ENCODE peak calls at places on chromosomes 13 and 19, in five cellular contexts. P is effector memory CD4-positive, alpha-beta T cell; G is SK-N-SH; Q is CD8-positive, alpha-beta memory T cell; B is breast epithelium. F is an unnamed sample. For H3K4me1, the result is how much of the 10 kb centered on the place peaks cover.

GRCh38 chr19:48390188-48391099 is 907 bp downstream of the KDELR1 start:
- DNase-seq in P (no peak), G (peak), Q (peak), B (peak), F (no peak)

GRCh38 chr19:1046836-1047695 is 7.2 kb downstream of the ABCA7 start:
- DNase-seq in P (no peak), G (no peak), Q (no peak), B (no peak), F (no peak)

GRCh38 chr13:77056886-77057285 is 29.9 kb upstream of the FBXL3 start:
- DNase-seq in P (no peak), G (no peak), Q (no peak), B (no peak), F (no peak)

GRCh38 chr13:48078251-48078656 is 16.6 kb downstream of the MED4 start:
- DNase-seq in P (no peak), G (no peak), Q (no peak), B (no peak), F (no peak)

GRCh38 chr13:31860002-31860401 is 120.7 kb downstream of the RXFP2 start:
- DNase-seq in P (no peak), G (peak), Q (no peak), B (no peak), F (no peak)

GRCh38 chr13:36344173-36344572 is 2.0 kb downstream of the SPART start:
- DNase-seq in P (no peak), G (no peak), Q (no peak), B (no peak), F (no peak)

GRCh38 chr19:12800873-12801465 is 631 bp downstream of the PRDX2 start:
- DNase-seq in P (no peak), G (peak), Q (no peak), B (no peak), F (no peak)

GRCh38 chr13:106471957-106472543 is 63.4 kb downstream of the EFNB2 start:
- DNase-seq in P (no peak), G (peak), Q (no peak), B (no peak), F (peak)

GRCh38 chr19:50258918-50259372 is 55.5 kb downstream of the MYH14 start:
- DNase-seq in P (no peak), G (peak), Q (no peak), B (no peak), F (no peak)

GRCh38 chr13:99760456-99760855 is 211.1 kb downstream of the ZIC5 start:
- DNase-seq in P (no peak), G (no peak), Q (no peak), B (no peak), F (no peak)

GRCh38 chr13:85575110-85575509 is 224.1 kb downstream of the SLITRK6 start:
- DNase-seq in P (no peak), G (peak), Q (no peak), B (no peak), F (no peak)

GRCh38 chr13:50893211-50893852 is 16.3 kb upstream of the RNASEH2B start:
- DNase-seq in P (no peak), G (peak), Q (no peak), B (no peak), F (no peak)

GRCh38 chr13:99971576-99972189 is at the start of gene ZIC5:
- DNase-seq in P (no peak), G (peak), Q (no peak), B (no peak), F (no peak)

GRCh38 chr13:52070929-52071523 is 46.5 kb downstream of the UTP14C start:
- DNase-seq in P (no peak), G (peak), Q (no peak), B (no peak), F (no peak)

GRCh38 chr13:43390101-43390500 is 366.7 kb downstream of the DNAJC15 start:
- DNase-seq in P (no peak), G (no peak), Q (no peak), B (no peak), F (no peak)

GRCh38 chr13:43391021-43391420 is 367.6 kb downstream of the DNAJC15 start:
- DNase-seq in P (no peak), G (no peak), Q (no peak), B (no peak), F (no peak)

GRCh38 chr13:43390582-43390981 is 367.2 kb downstream of the DNAJC15 start:
- DNase-seq in P (no peak), G (no peak), Q (no peak), B (no peak), F (no peak)

GRCh38 chr13:43388282-43389034 is 365.1 kb downstream of the DNAJC15 start:
- DNase-seq in P (no peak), G (no peak), Q (no peak), B (no peak), F (no peak)

DNA sequence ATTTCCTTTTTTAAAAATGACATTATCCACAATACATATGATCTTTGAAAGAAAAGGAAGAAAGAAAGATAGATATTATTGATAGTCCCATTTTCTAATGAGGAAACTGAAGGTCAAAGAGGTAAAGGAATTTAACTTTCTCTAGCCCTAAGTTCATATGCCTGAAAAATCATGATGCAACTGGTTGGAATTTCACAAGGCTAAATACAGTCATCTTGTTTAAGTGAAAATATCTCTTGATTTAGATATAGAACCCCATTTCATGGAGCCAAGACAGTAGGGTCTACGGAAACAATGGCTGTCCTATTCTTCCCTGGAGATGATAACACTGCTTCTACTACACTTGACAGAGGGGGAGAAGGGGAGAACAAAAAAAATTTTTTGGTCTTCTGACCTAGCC is 366.2 kb downstream of the DNAJC15 start:
- DNase-seq in P (no peak), G (no peak), Q (no peak), B (no peak), F (no peak)
- H3K4me3 ChIP-seq in P (no peak), G (no peak), Q (no peak), B (no peak), F (no peak)

GRCh38 chr19:51798958-51799310 is 4.0 kb downstream of the FPR3 start:
- DNase-seq in P (no peak), G (no peak), Q (no peak), B (no peak), F (no peak)

GRCh38 chr19:51799998-51800848 is 5.3 kb downstream of the FPR3 start:
- DNase-seq in P (no peak), G (no peak), Q (no peak), B (no peak), F (no peak)

GRCh38 chr19:51800849-51801244 is 5.9 kb downstream of the FPR3 start:
- DNase-seq in P (no peak), G (no peak), Q (no peak), B (no peak), F (no peak)

GRCh38 chr19:51798127-51798526 is 3.2 kb downstream of the FPR3 start:
- DNase-seq in P (no peak), G (no peak), Q (no peak), B (no peak), F (no peak)

DNA sequence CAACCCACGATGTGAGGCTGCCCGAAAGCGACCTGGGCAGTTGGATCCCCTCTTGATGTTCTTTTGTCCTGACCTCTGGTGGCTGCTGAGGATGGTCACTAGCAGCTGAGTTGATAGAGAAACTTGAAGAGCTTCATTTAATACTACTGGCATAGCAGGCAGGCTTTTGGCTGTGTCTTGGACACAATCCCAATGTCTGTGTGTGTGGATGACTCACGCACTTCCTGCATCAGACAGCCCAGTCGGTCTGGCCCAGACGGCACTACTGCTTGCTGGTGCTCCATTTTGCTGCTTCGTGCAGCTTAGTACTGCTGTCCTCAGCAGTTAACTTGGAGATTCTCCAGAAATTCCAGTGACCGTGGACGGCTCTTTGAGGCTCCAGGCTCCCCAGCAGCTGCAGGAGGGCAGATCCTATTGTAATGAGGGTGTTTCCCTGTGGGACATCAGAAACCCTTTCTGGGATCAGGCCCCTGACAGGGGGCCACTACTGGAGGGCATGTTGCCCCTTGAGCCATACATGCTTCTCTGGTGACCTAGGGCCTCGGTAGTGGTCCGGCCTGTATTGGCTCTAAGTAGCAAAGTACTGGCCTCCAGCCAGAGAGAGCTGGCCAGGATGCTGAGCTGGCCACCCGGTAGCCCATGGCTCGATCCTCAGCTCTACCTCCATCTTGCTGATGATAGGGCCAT is 4.5 kb downstream of the FPR3 start:
- DNase-seq in P (no peak), G (peak), Q (no peak), B (peak), F (no peak)
- H3K4me1 ChIP-seq in P (under half), G (under half), Q (under half), B (under half), F (under half)

GRCh38 chr19:18966304-18966703 is 25.3 kb upstream of the HOMER3 start:
- DNase-seq in P (no peak), G (no peak), Q (no peak), B (no peak), F (no peak)
- H3K4me3 ChIP-seq in P (no peak), G (no peak), Q (no peak), B (no peak), F (no peak)

DNA sequence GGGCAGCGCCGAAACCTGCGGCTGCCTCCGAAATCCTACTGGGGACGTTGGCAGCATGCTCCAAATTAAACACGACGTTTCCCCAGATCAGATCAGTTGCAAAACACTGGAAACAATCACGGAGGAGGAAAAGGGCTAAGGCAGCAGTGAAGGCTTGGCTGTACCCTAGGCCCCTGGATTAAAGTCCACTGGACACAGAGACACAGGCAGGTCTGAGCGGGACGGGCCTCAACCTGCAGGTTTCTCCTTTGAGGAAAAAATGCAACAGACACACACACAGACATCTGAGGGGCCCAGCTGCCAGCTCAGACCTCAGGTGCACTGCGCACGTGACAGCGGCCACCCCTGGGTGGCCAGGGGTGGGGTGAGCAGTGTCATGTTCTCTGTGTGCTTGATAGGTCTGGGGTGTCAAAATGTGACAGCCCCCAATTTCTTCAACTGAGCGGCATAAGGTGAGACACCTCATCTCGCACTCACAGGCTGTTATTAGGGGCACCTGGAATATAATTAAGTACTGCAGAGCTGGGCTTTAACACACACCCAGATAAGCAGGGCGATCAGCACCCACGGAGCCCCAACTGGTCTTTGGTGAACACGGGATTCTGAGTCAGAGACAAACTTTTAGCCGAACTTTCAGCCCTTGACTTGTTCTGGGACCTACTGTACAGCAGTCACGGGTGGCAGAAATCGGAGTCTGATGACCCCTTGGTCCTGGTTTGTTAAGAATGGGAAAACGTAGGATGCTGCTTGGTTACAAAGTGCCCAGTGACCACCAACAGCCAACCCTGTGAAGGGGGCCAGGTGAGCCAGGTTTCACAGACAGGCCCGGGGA is 9.3 kb downstream of the SH3GL1 start:
- DNase-seq in P (no peak), G (no peak), Q (no peak), B (no peak), F (no peak)
- H3K4me1 ChIP-seq in P (under half), G (under half), Q (under half), B (under half), F (under half)

GRCh38 chr19:10624585-10624984 is 768 bp upstream of the SLC44A2 start:
- DNase-seq in P (no peak), G (no peak), Q (no peak), B (no peak), F (no peak)

GRCh38 chr19:10620786-10621185 is 4.6 kb upstream of the SLC44A2 start:
- DNase-seq in P (no peak), G (no peak), Q (no peak), B (no peak), F (no peak)

GRCh38 chr19:10621966-10622365 is 3.4 kb upstream of the SLC44A2 start:
- DNase-seq in P (no peak), G (no peak), Q (no peak), B (no peak), F (no peak)

GRCh38 chr19:10625003-10625761 is at the start of gene SLC44A2:
- DNase-seq in P (no peak), G (peak), Q (no peak), B (peak), F (no peak)

GRCh38 chr19:10625762-10626138 is 397 bp downstream of the SLC44A2 start:
- DNase-seq in P (no peak), G (no peak), Q (no peak), B (no peak), F (no peak)
- H3K4me3 ChIP-seq in P (no peak), G (peak), Q (no peak), B (peak), F (peak)

F was measured in iPS DF 6.9.